ENCODE peak calls at places on chromosomes 6 and 20, in six cellular contexts. B, G, T, P, R and C are unnamed samples.

GRCh38 chr6:107764684-107765460 is 59.2 kb downstream of the SCML4 start:
- DNase-seq in B (no peak), G (no peak), T (no peak), P (no peak), R (no peak), C (no peak)

GRCh38 chr20:61812121-61812520 is 253.6 kb downstream of the TAF4 start:
- DNase-seq in B (no peak), G (no peak), T (no peak), P (no peak), R (peak), C (no peak)

GRCh38 chr6:38030380-38030779 is 210.9 kb downstream of the ZFAND3 start:
- DNase-seq in B (no peak), G (no peak), T (no peak), P (no peak), R (no peak), C (no peak)

GRCh38 chr6:41939848-41940758 is 1.5 kb downstream of the CCND3 start:
- DNase-seq in B (no peak), G (no peak), T (no peak), P (peak), R (no peak), C (no peak)

GRCh38 chr6:136035378-136036070 is 184.0 kb downstream of the PDE7B start:
- DNase-seq in B (no peak), G (no peak), T (no peak), P (no peak), R (no peak), C (no peak)

GRCh38 chr6:35216412-35216732 is 2.6 kb downstream of the SCUBE3 start:
- DNase-seq in B (no peak), G (no peak), T (no peak), P (no peak), R (no peak), C (no peak)

GRCh38 chr6:156976144-156977088 is 199.2 kb downstream of the ARID1B start:
- DNase-seq in B (no peak), G (peak), T (no peak), P (no peak), R (no peak), C (no peak)

GRCh38 chr6:145929037-145929633 is 35.0 kb downstream of the SHPRH start:
- DNase-seq in B (no peak), G (no peak), T (peak), P (no peak), R (no peak), C (peak)

GRCh38 chr20:48214601-48215000 is 429.3 kb upstream of the SULF2 start:
- DNase-seq in B (no peak), G (no peak), T (no peak), P (no peak), R (no peak), C (no peak)

GRCh38 chr6:107123501-107123900 is 8.2 kb upstream of the BEND3 start:
- DNase-seq in B (no peak), G (no peak), T (no peak), P (no peak), R (no peak), C (no peak)

GRCh38 chr6:33613146-33613793 is 7.9 kb upstream of the ITPR3 start:
- DNase-seq in B (no peak), G (no peak), T (no peak), P (no peak), R (no peak), C (no peak)

GRCh38 chr20:64044484-64045247 is 4.8 kb downstream of the SOX18 start:
- DNase-seq in B (no peak), G (no peak), T (no peak), P (no peak), R (no peak), C (no peak)

GRCh38 chr6:113461153-113461897 is 395.8 kb upstream of the MARCKS start:
- DNase-seq in B (no peak), G (no peak), T (no peak), P (no peak), R (no peak), C (no peak)

GRCh38 chr6:42226251-42227143 is 8.8 kb upstream of the MRPS10 start:
- DNase-seq in B (no peak), G (no peak), T (no peak), P (no peak), R (no peak), C (no peak)

GRCh38 chr6:34115396-34116314 is 30.2 kb downstream of the GRM4 start:
- DNase-seq in B (no peak), G (no peak), T (peak), P (no peak), R (no peak), C (no peak)

GRCh38 chr20:46040902-46041535 is 12.0 kb downstream of the SLC12A5 start:
- DNase-seq in B (no peak), G (no peak), T (peak), P (no peak), R (no peak), C (no peak)

GRCh38 chr6:129488313-129488712 is 221.7 kb downstream of the ARHGAP18 start:
- DNase-seq in B (no peak), G (no peak), T (no peak), P (no peak), R (no peak), C (no peak)

GRCh38 chr6:149014631-149015171 is 267.9 kb downstream of the UST start:
- DNase-seq in B (no peak), G (no peak), T (no peak), P (no peak), R (no peak), C (no peak)

GRCh38 chr6:22072939-22073338 is 223.9 kb downstream of the PRL start:
- DNase-seq in B (no peak), G (no peak), T (no peak), P (no peak), R (no peak), C (no peak)

GRCh38 chr6:119672725-119673124 is 323.2 kb upstream of the MAN1A1 start:
- DNase-seq in B (no peak), G (no peak), T (no peak), P (no peak), R (no peak), C (no peak)

GRCh38 chr20:22796465-22797077 is 212.2 kb upstream of the FOXA2 start:
- DNase-seq in B (no peak), G (no peak), T (no peak), P (no peak), R (no peak), C (no peak)

GRCh38 chr6:167851349-167851952 is 24.7 kb downstream of the AFDN start:
- DNase-seq in B (no peak), G (no peak), T (no peak), P (no peak), R (no peak), C (no peak)

GRCh38 chr20:52313335-52313963 is 121.9 kb upstream of the ZFP64 start:
- DNase-seq in B (no peak), G (no peak), T (no peak), P (no peak), R (no peak), C (peak)

GRCh38 chr6:139142267-139142666 is 7.4 kb downstream of the HECA start:
- DNase-seq in B (no peak), G (no peak), T (no peak), P (no peak), R (no peak), C (no peak)

GRCh38 chr6:155085582-155086253 is 90.6 kb downstream of the TIAM2 start:
- DNase-seq in B (no peak), G (no peak), T (no peak), P (no peak), R (no peak), C (no peak)

GRCh38 chr6:170522565-170523183 is 30.4 kb downstream of the PSMB1 start:
- DNase-seq in B (no peak), G (no peak), T (no peak), P (no peak), R (no peak), C (no peak)

GRCh38 chr20:38001173-38001875 is 31.9 kb downstream of the TTI1 start:
- DNase-seq in B (no peak), G (no peak), T (no peak), P (no peak), R (no peak), C (no peak)

GRCh38 chr6:150005761-150006651 is 19.3 kb downstream of the RAET1L start:
- DNase-seq in B (no peak), G (no peak), T (no peak), P (no peak), R (no peak), C (no peak)

GRCh38 chr6:64280569-64280968 is 645.0 kb downstream of the PHF3 start:
- DNase-seq in B (no peak), G (peak), T (no peak), P (peak), R (no peak), C (peak)

GRCh38 chr6:146551545-146551944 is 7.9 kb downstream of the RAB32 start:
- DNase-seq in B (no peak), G (no peak), T (no peak), P (no peak), R (no peak), C (no peak)

GRCh38 chr6:43032326-43032725 is 10.9 kb downstream of the RRP36 start:
- DNase-seq in B (no peak), G (no peak), T (no peak), P (no peak), R (no peak), C (no peak)

GRCh38 chr6:16712931-16713484 is 48.3 kb downstream of the ATXN1 start:
- DNase-seq in B (peak), G (no peak), T (no peak), P (no peak), R (peak), C (no peak)

GRCh38 chr20:46552460-46553420 is 2.3 kb upstream of the OCSTAMP start:
- DNase-seq in B (no peak), G (no peak), T (no peak), P (no peak), R (no peak), C (no peak)

GRCh38 chr6:157430834-157431233 is 49.8 kb downstream of the ZDHHC14 start:
- DNase-seq in B (no peak), G (no peak), T (no peak), P (no peak), R (no peak), C (no peak)

GRCh38 chr6:31822038-31822821 is 5.3 kb upstream of the HSPA1B start:
- DNase-seq in B (peak), G (no peak), T (peak), P (peak), R (peak), C (no peak)

GRCh38 chr6:46054531-46054930 is 38.9 kb upstream of the CLIC5 start:
- DNase-seq in B (no peak), G (no peak), T (no peak), P (no peak), R (no peak), C (no peak)

GRCh38 chr6:84428300-84428907 is 201.0 kb upstream of the CEP162 start:
- DNase-seq in B (peak), G (peak), T (no peak), P (peak), R (peak), C (peak)

GRCh38 chr20:52291109-52291508 is 99.5 kb upstream of the ZFP64 start:
- DNase-seq in B (no peak), G (no peak), T (no peak), P (no peak), R (no peak), C (peak)